ENCODE peak calls at places on chromosomes 11 and 22, in ten cellular contexts. U is psoas muscle, K is bronchial epithelial cell, I is neural progenitor cell, M is foreskin fibroblast, L is kidney epithelial cell, Q is NB4, O is left ventricle myocardium inferior, D is retinal pigment epithelial cell, W is SK-N-SH. R is an unnamed sample.
A peak's percentile ranks its signal among the peaks of the same experiment; 100 is the strongest.

GRCh38 chr22:20420157-20420842 is 17.3 kb downstream of the SCARF2 start:
- DNase-seq in W (no peak), I (no peak), D (no peak), L (no peak), U (peak; percentile 7), Q (no peak), K (no peak), M (no peak), O (no peak), R (no peak)

GRCh38 chr11:93542753-93543246 is 391 bp downstream of the SMCO4 start:
- DNase-seq in K (no peak), Q (no peak), U (peak; percentile 60), M (no peak), I (no peak), W (no peak), D (no peak), L (no peak), O (peak; percentile 34), R (no peak)

GRCh38 chr22:31243339-31244043 is 31.4 kb downstream of the LIMK2 start:
- DNase-seq in O (no peak), D (peak; percentile 89), Q (no peak), K (peak; percentile 93), W (no peak), L (no peak), M (no peak), I (no peak), U (no peak), R (no peak)

GRCh38 chr11:38448284-38448683 is 1850.2 kb upstream of the RAG2 start:
- DNase-seq in O (peak; percentile 15), W (no peak), M (no peak), L (no peak), D (no peak), U (no peak), I (no peak), Q (no peak), K (peak; percentile 7), R (no peak)

GRCh38 chr11:96168623-96169022 is 174.4 kb downstream of the MAML2 start:
- DNase-seq in M (peak; percentile 88), L (peak; percentile 81), I (no peak), U (no peak), K (peak; percentile 92), W (no peak), Q (peak; percentile 92), O (no peak), D (peak; percentile 95), R (peak; percentile 82)

GRCh38 chr22:11629661-11630385 is 3898.2 kb upstream of the OR11H1 start:
- DNase-seq in I (no peak), D (no peak), O (no peak), K (no peak), U (peak; percentile 52), M (no peak), L (no peak), Q (no peak), W (peak; percentile 20), R (no peak)

GRCh38 chr11:14742849-14743248 is 99.2 kb downstream of the PDE3B start:
- DNase-seq in I (no peak), Q (no peak), U (no peak), O (no peak), W (no peak), D (no peak), M (no peak), K (no peak), L (no peak), R (no peak)

GRCh38 chr11:61967924-61968757 is 707 bp upstream of the FTH1 start:
- DNase-seq in D (no peak), L (no peak), O (peak; percentile 51), M (no peak), K (no peak), W (peak; percentile 61), U (peak; percentile 72), Q (peak; percentile 93), I (peak; percentile 48), R (no peak)

GRCh38 chr11:47212938-47213337 is 1.8 kb upstream of the DDB2 start:
- DNase-seq in D (no peak), O (no peak), K (no peak), L (no peak), Q (no peak), I (no peak), U (no peak), M (no peak), W (no peak), R (no peak)

GRCh38 chr11:47213985-47214564 is 699 bp upstream of the DDB2 start:
- DNase-seq in Q (peak; percentile 93), U (peak; percentile 96), I (peak; percentile 71), W (peak; percentile 88), D (peak; percentile 74), M (peak; percentile 82), O (peak; percentile 90), K (peak; percentile 83), L (peak; percentile 76), R (peak; percentile 52)

GRCh38 chr11:47220401-47220821 is 5.6 kb downstream of the DDB2 start:
- DNase-seq in L (no peak), D (no peak), I (no peak), U (no peak), M (peak; percentile 86), Q (no peak), O (no peak), K (peak; percentile 69), W (no peak), R (peak; percentile 20)

GRCh38 chr11:47215366-47215925 is 672 bp downstream of the DDB2 start:
- DNase-seq in U (no peak), D (no peak), K (peak; percentile 74), W (no peak), Q (no peak), I (peak; percentile 34), O (no peak), M (no peak), L (no peak), R (no peak)

DNA sequence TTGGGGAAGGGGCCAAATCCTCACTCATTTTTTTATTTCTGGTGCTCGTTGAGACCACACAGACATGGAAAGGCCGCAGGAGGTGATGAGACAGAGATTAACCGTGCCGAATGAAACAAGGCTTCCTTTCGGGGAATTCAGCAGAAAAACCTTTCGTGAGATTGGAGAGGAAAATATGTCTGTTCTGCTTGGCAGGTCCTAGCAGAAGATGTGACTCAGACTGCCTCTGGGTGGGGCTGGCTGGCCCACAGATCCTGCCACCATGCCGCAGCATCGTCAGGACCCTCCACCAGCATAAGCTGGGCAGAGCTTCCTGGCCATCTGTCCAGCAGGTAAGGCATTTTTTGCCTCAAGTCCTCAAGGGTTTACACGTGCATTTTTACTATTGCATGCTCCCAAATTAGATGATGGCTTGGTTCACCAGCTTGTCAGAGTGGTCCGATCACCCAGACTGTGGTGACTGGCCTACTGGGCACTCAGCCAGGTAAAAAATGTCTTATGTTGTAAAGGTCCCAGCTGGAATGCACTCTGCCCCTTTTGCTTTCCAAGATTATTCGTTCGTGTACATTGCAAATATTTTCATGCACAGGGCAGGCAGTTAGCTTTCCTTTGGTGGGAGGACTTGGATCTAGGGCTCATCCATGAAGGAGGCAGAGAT is 1.5 kb downstream of the DDB2 start:
- DNase-seq in D (peak; percentile 57), U (no peak), I (peak; percentile 32), W (peak; percentile 72), Q (peak; percentile 61), O (no peak), M (peak; percentile 81), K (peak; percentile 84), L (peak; percentile 65), R (peak; percentile 57)
- H3K4me3 ChIP-seq in D (peak overlapping the region; percentile 63), U (peak overlapping the region; percentile 83), I (peak overlapping the region; percentile 54), W (peak overlapping the region; percentile 79), Q (peak overlapping the region; percentile 88), O (peak overlapping the region; percentile 82), M (peak overlapping the region; percentile 96), K (peak overlapping the region; percentile 57), L (peak overlapping the region; percentile 40), R (peak overlapping the region; percentile 70)

DNA sequence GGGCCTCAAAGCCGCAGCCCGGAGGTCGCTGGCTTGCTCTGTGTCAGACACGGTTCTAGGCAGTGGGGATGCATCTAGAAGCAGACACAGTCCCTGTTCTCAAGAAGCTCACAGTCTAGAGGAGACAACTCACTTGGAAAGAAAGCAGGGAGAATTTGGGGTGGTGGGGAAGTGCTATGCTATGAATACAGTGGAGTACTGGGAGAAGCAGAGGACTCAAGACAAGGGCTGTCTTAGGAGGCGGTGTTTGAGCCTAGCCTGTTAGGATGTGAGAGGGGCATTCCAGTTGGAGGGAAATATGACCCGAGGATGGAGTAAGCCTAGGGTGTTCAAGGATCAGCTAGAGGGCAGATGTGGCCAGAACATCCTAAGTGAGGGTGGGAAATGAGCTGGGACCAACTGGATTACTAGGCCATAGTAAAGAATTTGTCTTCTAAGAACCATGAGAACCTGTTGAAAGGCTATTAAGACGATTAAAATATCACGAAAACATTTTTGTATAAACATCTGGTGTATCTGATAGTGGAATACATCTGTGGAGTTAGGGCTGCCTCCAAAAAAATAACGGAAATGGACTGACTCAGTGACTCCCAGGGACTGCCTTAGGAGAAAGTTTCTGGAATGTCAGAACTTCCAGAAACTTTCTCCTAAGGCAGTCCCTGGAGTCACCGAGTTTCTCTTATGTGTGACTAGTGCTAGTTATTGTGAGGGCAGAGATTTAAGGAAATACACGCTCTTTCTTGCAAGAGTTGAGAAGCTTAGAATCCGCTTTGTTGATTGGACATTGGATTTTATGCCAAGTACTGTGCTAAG is 1.1 kb upstream of the PITPNB start:
- DNase-seq in D (peak; percentile 18), W (peak; percentile 25), I (peak; percentile 84), O (no peak), M (peak; percentile 75), U (no peak), Q (no peak), L (no peak), K (peak; percentile 51), R (no peak)
- TF ChIP-seq CTCF in D (no peak), W (no peak), I (peak; percentile 22), O (no peak), M (peak; percentile 12), U (no peak), Q (no peak), L (no peak), K (no peak), R (no peak)

DNA sequence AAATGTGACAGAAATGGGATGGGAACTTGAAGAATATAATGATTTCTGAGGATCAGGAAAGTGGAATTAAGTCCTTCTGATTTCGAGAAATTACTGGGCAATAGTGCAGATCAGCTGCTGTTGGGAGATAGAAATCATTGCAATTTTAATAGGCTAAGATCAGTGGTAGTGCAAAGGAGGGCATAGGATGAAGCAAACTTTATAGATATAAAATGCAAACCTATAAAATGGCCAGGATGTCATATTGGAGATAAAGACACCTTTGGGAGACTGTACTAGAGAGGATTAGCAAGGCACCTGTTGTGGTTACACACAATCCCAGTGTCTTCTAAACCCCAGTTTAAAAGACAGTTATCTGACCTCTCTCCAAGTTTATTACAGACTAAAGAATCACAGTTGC is 6.5 kb upstream of the MS4A7 start:
- DNase-seq in M (no peak), Q (no peak), O (no peak), W (no peak), L (no peak), I (no peak), K (no peak), U (no peak), D (no peak), R (no peak)
- H3K4me3 ChIP-seq in M (no peak overlapping the region), Q (no peak overlapping the region), O (no peak overlapping the region), W (no peak overlapping the region), L (no peak overlapping the region), I (no peak overlapping the region), K (no peak overlapping the region), U (no peak overlapping the region), D (no peak overlapping the region), R (no peak overlapping the region)

GRCh38 chr22:27541831-27542230 is 259.7 kb downstream of the MN1 start:
- DNase-seq in D (no peak), W (no peak), I (no peak), K (no peak), L (no peak), U (no peak), M (no peak), O (no peak), Q (no peak), R (no peak)

GRCh38 chr22:27537481-27537891 is 264.1 kb downstream of the MN1 start:
- DNase-seq in I (no peak), K (no peak), O (peak; percentile 58), L (no peak), Q (no peak), W (no peak), U (peak; percentile 71), M (no peak), D (no peak), R (no peak)

GRCh38 chr22:27542602-27543001 is 259.0 kb downstream of the MN1 start:
- DNase-seq in L (no peak), M (no peak), O (no peak), U (no peak), I (no peak), Q (no peak), W (no peak), D (no peak), K (no peak), R (no peak)

GRCh38 chr22:27543460-27543859 is 258.1 kb downstream of the MN1 start:
- DNase-seq in K (no peak), U (no peak), W (no peak), D (no peak), O (no peak), I (no peak), Q (no peak), M (no peak), L (no peak), R (no peak)

DNA sequence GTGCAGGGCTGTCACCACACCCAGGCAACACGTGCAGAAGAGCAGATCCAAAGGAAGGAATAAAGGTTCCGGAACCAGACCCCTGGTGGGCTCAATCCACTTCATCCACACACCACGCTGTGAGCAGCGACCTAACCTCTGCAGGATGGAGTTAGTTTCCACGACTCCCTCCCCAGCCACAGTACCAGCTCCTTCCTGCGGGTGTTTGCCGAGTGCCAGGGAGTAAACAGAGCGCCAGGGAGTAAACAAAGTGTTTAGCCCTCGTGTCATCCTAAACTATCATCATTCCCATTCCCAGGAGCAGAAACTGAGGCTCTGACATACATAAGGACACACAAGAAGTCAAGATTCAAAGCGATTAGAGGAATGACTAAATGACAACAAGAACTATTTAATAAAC is 261.3 kb downstream of the MN1 start:
- DNase-seq in Q (no peak), I (no peak), L (no peak), U (no peak), D (no peak), M (no peak), O (no peak), W (no peak), K (no peak), R (no peak)
- TF ChIP-seq CTCF in Q (no peak), I (peak; percentile 11), L (no peak), U (no peak), D (no peak), M (no peak), O (no peak), W (no peak), K (no peak), R (no peak)